ENCODE peak calls at places on chromosomes 12 and 14, in five cellular contexts. F is PC-3, P is esophagus squamous epithelium, U is spleen, R is brain microvascular endothelial cell. S is an unnamed sample.

GRCh38 chr12:87784350-87784749 is 244.9 kb downstream of the C12orf50 start:
- DNase-seq in U (peak; percentile 51), F (no peak), P (no peak), R (no peak), S (peak; percentile 8)

GRCh38 chr14:32559048-32559447 is 229.9 kb downstream of the AKAP6 start:
- DNase-seq in U (no peak), P (no peak), R (no peak), F (peak; percentile 66), S (no peak)

GRCh38 chr14:92955381-92955780 is 32.4 kb downstream of the CHGA start:
- DNase-seq in P (no peak), F (no peak), U (no peak), R (no peak), S (no peak)

GRCh38 chr12:60176891-60177290 is 581.1 kb downstream of the SLC16A7 start:
- DNase-seq in U (no peak), P (no peak), F (peak; percentile 24), R (no peak), S (no peak)

GRCh38 chr12:74393265-74393664 is 144.4 kb upstream of the ATXN7L3B start:
- DNase-seq in F (peak; percentile 83), R (no peak), P (no peak), U (no peak), S (no peak)

GRCh38 chr12:99444859-99445316 is 202.7 kb upstream of the GARIN6 start:
- DNase-seq in U (no peak), R (no peak), F (peak; percentile 78), P (no peak), S (no peak)

GRCh38 chr12:18430425-18431048 is 169.2 kb downstream of the PIK3C2G start:
- DNase-seq in U (no peak), R (peak; percentile 57), F (peak; percentile 69), P (no peak), S (peak; percentile 28)

GRCh38 chr14:32432813-32433538 is 103.9 kb downstream of the AKAP6 start:
- DNase-seq in P (no peak), R (no peak), U (no peak), F (no peak), S (no peak)

GRCh38 chr12:46246021-46246700 is 22.7 kb downstream of the SLC38A1 start:
- DNase-seq in F (no peak), R (no peak), P (no peak), U (no peak), S (no peak)

GRCh38 chr14:20614038-20614840 is 23.1 kb upstream of the RNASE12 start:
- DNase-seq in U (no peak), R (no peak), F (peak; percentile 42), P (no peak), S (no peak)

GRCh38 chr12:65203376-65203775 is 34.0 kb downstream of the LEMD3 start:
- DNase-seq in R (no peak), P (no peak), U (no peak), F (no peak), S (no peak)

GRCh38 chr12:43884683-43885410 is 49.0 kb downstream of the TMEM117 start:
- DNase-seq in R (no peak), P (no peak), U (no peak), F (no peak), S (no peak)

GRCh38 chr12:132560421-132560830 is 50.0 kb downstream of the LRCOL1 start:
- DNase-seq in U (peak; percentile 86), P (no peak), F (peak; percentile 46), R (no peak), S (no peak)

GRCh38 chr12:24991209-24992049 is 42.5 kb upstream of the BCAT1 start:
- DNase-seq in R (peak; percentile 43), U (no peak), P (no peak), F (peak; percentile 65), S (peak; percentile 52)

GRCh38 chr12:24172031-24172772 is 222.7 kb upstream of the SOX5 start:
- DNase-seq in U (no peak), P (no peak), R (no peak), F (no peak), S (no peak)

GRCh38 chr14:23863836-23864235 is 89.7 kb upstream of the DHRS4 start:
- DNase-seq in U (no peak), P (no peak), F (no peak), R (no peak), S (no peak)

GRCh38 chr12:46304080-46304479 is 35.2 kb upstream of the SLC38A1 start:
- DNase-seq in R (no peak), U (no peak), P (no peak), F (no peak), S (no peak)

GRCh38 chr14:101499513-101499912 is 61.8 kb upstream of the DIO3 start:
- DNase-seq in R (no peak), U (peak; percentile 46), P (no peak), F (no peak), S (no peak)

GRCh38 chr12:131687346-131688125 is 23.4 kb upstream of the SFSWAP start:
- DNase-seq in F (no peak), P (no peak), U (no peak), R (no peak), S (no peak)

GRCh38 chr12:48883305-48884171 is 17.9 kb upstream of the RND1 start:
- DNase-seq in F (no peak), P (no peak), R (peak; percentile 54), U (no peak), S (no peak)

GRCh38 chr12:88338486-88338885 is 196.4 kb downstream of the TMTC3 start:
- DNase-seq in P (no peak), F (no peak), R (no peak), U (no peak), S (no peak)

GRCh38 chr12:95673576-95673975 is 117.0 kb downstream of the NTN4 start:
- DNase-seq in F (no peak), U (no peak), P (no peak), R (no peak), S (no peak)

GRCh38 chr12:66707002-66707697 is 28.3 kb upstream of the GRIP1 start:
- DNase-seq in U (no peak), P (no peak), F (no peak), R (no peak), S (no peak)
- H3K4me3 ChIP-seq in U (no peak overlapping the region), P (no peak overlapping the region), F (no peak overlapping the region), R (no peak overlapping the region), S (no peak overlapping the region)

GRCh38 chr12:127351481-127352010 is 915.4 kb upstream of the TMEM132C start:
- DNase-seq in P (no peak), R (no peak), U (no peak), F (no peak), S (no peak)

GRCh38 chr12:127360580-127360979 is 906.4 kb upstream of the TMEM132C start:
- DNase-seq in U (no peak), P (no peak), R (no peak), F (no peak), S (no peak)

DNA sequence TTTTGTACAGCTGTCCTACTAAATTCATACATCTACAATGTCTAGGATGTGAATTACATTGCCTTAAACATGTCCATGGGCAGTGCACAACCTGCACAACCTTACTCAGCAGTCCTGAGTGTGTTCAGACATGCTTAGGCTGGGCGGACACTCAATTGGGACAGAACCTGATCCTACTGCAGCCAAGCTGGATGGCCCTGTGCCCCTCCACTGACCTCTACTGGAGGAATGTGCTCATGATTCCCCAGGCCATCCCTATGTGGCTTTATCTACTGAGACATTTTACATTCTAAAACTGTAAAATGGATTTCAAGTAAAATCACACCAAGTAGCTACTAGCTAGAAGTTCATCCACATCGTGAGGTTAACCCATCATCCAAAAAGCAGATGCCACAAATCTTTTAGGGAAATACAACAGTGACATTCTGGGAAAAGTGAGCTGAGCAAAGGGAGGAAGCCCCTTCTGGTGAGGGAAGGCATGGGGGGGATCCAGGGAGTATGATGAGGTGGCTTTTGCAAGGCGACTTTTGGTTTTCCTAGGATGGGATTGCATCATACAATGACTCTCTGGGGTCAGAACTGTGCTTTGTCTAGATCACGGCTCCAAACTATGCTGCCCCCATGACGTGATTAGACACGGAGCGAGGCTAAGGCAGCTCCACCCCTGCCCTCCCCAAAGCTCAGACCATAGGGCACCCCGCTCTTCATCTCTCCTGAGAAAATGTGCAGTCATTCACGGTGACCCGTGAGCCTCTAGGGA is 911.7 kb upstream of the TMEM132C start:
- DNase-seq in P (no peak), U (no peak), R (peak; percentile 15), F (peak; percentile 76), S (peak; percentile 28)
- TF ChIP-seq CTCF in P (no peak), U (no peak), R (peak; percentile 75), F (peak; percentile 93), S (peak; percentile 88)

GRCh38 chr12:102481705-102482104 is 1.3 kb upstream of the IGF1 start:
- DNase-seq in F (no peak), P (no peak), R (no peak), U (no peak), S (peak; percentile 62)

GRCh38 chr12:102479099-102479887 is 1.1 kb downstream of the IGF1 start:
- DNase-seq in U (no peak), P (no peak), R (no peak), F (no peak), S (no peak)

GRCh38 chr12:102478416-102479098 is 1.8 kb downstream of the IGF1 start:
- DNase-seq in R (no peak), U (no peak), F (no peak), P (no peak), S (no peak)

GRCh38 chr12:102480401-102480800 is at the start of gene IGF1:
- DNase-seq in F (no peak), R (no peak), P (no peak), U (no peak), S (no peak)

GRCh38 chr12:102479984-102480383 is 379 bp downstream of the IGF1 start:
- DNase-seq in P (no peak), F (no peak), U (no peak), R (no peak), S (no peak)
- H3K4me3 ChIP-seq in P (peak overlapping the region; percentile 53), F (no peak overlapping the region), U (peak overlapping the region; percentile 20), R (no peak overlapping the region), S (no peak overlapping the region)

DNA sequence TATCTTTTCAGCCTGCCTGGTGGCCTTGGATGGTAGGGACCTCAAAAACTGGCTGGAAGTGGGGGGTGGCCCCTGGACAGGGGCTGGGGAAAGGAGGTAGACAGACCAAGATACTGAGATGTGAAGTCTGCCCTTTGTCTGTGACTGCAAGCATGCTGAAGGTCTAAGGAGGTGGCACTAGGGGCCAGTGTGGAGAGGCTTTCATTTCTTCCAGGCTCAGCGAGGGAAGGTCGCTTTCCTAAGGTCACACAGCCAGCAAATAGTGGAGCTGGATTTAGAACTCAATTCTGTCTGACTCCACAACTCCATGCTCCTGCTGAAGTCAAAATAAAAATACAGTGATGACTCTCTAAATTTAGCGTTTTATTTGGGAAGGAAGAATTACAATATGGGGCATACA is 11.3 kb upstream of the PLBD2 start:
- DNase-seq in U (no peak), P (no peak), R (no peak), F (no peak), S (no peak)
- TF ChIP-seq CTCF in U (no peak), P (no peak), R (no peak), F (no peak), S (no peak)

DNA sequence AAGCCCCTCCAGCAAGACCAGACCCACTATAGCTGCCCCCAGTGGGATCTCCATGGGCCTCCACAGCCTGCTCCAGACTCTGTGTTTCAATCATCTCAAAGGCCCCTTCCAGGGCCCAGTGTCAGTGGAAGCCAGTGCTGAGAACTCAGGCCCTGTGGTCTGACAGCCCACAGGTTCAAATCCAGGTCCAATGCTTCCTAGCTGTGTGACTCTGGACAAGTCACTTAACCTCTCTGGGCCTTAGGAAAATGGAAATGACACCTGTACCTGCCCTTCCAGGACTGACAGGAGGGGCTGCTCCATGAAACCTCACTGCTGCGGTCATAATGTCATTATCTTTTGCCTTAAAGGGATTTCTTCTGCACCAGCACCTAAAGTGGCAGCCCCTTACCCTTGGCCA is 101.9 kb downstream of the NCOR2 start:
- DNase-seq in F (no peak), U (no peak), R (no peak), P (no peak), S (no peak)
- H3K4me3 ChIP-seq in F (no peak overlapping the region), U (no peak overlapping the region), R (no peak overlapping the region), P (peak overlapping the region; percentile 37), S (no peak overlapping the region)